ENCODE peak calls at places on chromosomes 13 and 19, in nine cellular contexts. V, H, R, Y, O, I, A, Q and E are unnamed samples.

GRCh38 chr13:74061939-74062595 is 72.1 kb downstream of the KLF12 start:
- DNase-seq in V (no peak), H (no peak), R (peak; percentile 78), Y (peak; percentile 23), O (peak; percentile 30), I (no peak), A (peak; percentile 42), Q (peak; percentile 47), E (peak; percentile 19)

GRCh38 chr19:46571495-46571894 is 29.6 kb upstream of the CALM3 start:
- DNase-seq in V (peak; percentile 79), H (peak; percentile 92), R (peak; percentile 11), Y (no peak), O (no peak), I (peak; percentile 27), A (no peak), Q (no peak), E (no peak)

GRCh38 chr13:23867027-23867491 is 22.1 kb downstream of the MIPEP start:
- DNase-seq in V (no peak), H (peak; percentile 68), R (no peak), Y (no peak), O (no peak), I (peak; percentile 22), A (no peak), Q (peak; percentile 85), E (no peak)

GRCh38 chr19:29401712-29402421 is 123.9 kb upstream of the VSTM2B start:
- DNase-seq in V (no peak), H (no peak), R (no peak), Y (no peak), O (no peak), I (no peak), A (no peak), Q (no peak), E (no peak)

GRCh38 chr13:36950330-36950729 is 30.3 kb upstream of the SMAD9 start:
- DNase-seq in V (no peak), H (no peak), R (no peak), Y (no peak), O (no peak), I (no peak), A (no peak), Q (no peak), E (no peak)

GRCh38 chr19:6226012-6226411 is 53.8 kb downstream of the MLLT1 start:
- DNase-seq in V (no peak), H (no peak), R (no peak), Y (no peak), O (no peak), I (no peak), A (no peak), Q (no peak), E (no peak)

GRCh38 chr13:94333131-94333820 is 146.2 kb downstream of the DCT start:
- DNase-seq in V (no peak), H (no peak), R (no peak), Y (no peak), O (no peak), I (no peak), A (no peak), Q (peak; percentile 43), E (no peak)

GRCh38 chr19:17105548-17105947 is 30.0 kb downstream of the MYO9B start:
- DNase-seq in V (no peak), H (no peak), R (peak; percentile 66), Y (no peak), O (no peak), I (no peak), A (peak; percentile 71), Q (no peak), E (peak; percentile 73)

GRCh38 chr19:5005096-5005495 is 36.2 kb downstream of the KDM4B start:
- DNase-seq in V (no peak), H (no peak), R (no peak), Y (no peak), O (no peak), I (no peak), A (no peak), Q (no peak), E (no peak)

GRCh38 chr19:8085606-8086464 is 33.3 kb downstream of the CCL25 start:
- DNase-seq in V (peak; percentile 66), H (peak; percentile 49), R (no peak), Y (no peak), O (no peak), I (no peak), A (no peak), Q (no peak), E (no peak)

GRCh38 chr13:77836423-77836822 is 82.2 kb downstream of the EDNRB start:
- DNase-seq in V (no peak), H (no peak), R (no peak), Y (no peak), O (no peak), I (no peak), A (no peak), Q (peak; percentile 44), E (no peak)

GRCh38 chr19:7944177-7944761 is 803 bp upstream of the TIMM44 start:
- DNase-seq in V (peak; percentile 76), H (peak; percentile 95), R (peak; percentile 94), Y (peak; percentile 65), O (peak; percentile 87), I (peak; percentile 87), A (peak; percentile 84), Q (peak; percentile 89), E (peak; percentile 84)

GRCh38 chr13:109622006-109622405 is 164.4 kb downstream of the IRS2 start:
- DNase-seq in V (no peak), H (no peak), R (no peak), Y (no peak), O (no peak), I (no peak), A (no peak), Q (no peak), E (no peak)

DNA sequence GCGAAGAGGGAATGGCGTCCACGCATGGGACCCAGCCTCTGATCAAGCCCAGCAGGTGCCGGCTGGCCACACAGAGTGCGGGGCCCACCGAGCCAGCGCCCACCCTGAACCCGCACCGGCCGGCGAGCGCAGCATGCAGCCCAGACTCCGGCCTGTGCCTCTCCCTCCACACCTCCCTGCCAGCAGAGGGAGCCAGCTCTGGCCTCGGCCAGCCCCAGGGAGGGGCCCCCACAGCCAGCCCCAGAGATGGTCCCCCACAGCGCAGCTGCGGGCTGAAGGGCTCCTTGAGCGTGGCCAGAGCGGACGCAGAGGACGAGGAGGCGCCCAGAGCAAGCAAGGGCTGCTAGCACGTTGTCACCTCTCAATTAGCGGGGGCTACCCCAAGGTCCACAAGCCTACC is 904.5 kb downstream of the SLITRK6 start:
- DNase-seq in V (no peak), H (peak; percentile 52), R (no peak), Y (no peak), O (no peak), I (no peak), A (no peak), Q (no peak), E (no peak)
- TF ChIP-seq CTCF in V (no peak), H (peak; percentile 19), R (peak; percentile 42), Y (no peak), O (no peak), I (no peak), A (no peak), Q (no peak), E (no peak)

DNA sequence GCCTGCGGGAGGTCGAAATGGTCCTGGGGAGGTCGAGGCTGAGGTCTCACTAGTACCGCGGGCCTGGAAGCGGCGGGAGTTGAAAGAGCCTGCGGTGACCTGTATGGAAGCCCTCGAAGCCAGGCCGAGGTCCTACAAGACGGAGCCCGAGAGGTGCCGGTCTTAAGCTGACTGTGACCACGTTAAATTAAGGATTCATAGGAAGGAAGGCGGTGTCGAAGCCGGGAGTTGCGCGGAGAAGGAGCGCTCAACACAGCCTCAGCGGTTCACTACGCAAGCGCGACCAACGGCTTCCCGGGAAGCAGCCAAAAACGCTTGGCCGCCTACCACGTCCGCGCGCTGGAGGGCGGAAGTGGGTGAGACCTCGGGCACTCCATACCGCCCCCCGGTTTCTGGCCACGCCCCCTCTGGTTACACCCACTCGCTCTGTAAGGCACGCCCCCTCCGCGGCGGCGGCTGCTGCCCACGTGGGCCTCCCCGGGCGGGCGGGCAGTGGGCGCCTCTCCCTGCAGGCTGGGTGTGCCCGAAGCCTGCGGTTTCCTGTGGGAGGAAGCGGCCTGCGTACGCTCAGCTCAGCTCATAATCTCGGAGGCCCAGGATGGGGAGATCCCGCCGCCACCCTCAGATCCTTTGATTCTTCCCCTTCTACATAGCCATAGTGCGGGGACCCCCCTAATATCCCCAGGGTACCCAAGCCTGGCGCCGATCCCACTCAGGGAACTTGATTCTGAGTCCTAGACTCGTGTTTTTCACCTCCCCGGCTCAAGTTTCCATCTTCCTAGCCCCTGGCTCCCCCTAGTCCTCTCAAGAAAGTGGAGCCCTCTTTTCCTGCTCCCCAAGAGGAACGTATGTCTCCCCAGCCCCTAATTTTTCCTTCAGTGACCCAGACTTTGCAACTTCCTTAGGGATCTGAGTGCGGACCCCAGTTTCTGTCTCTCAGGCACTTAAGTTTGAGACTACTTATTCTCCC is 3.4 kb upstream of the EMP3 start:
- DNase-seq in V (peak; percentile 94), H (peak; percentile 98), R (peak; percentile 98), Y (peak; percentile 86), O (peak; percentile 100), I (peak; percentile 98), A (peak; percentile 96), Q (peak; percentile 98), E (peak; percentile 95)
- TF ChIP-seq CTCF in V (no peak), H (peak; percentile 43), R (no peak), Y (no peak), O (no peak), I (peak; percentile 8), A (no peak), Q (peak; percentile 15), E (no peak)

DNA sequence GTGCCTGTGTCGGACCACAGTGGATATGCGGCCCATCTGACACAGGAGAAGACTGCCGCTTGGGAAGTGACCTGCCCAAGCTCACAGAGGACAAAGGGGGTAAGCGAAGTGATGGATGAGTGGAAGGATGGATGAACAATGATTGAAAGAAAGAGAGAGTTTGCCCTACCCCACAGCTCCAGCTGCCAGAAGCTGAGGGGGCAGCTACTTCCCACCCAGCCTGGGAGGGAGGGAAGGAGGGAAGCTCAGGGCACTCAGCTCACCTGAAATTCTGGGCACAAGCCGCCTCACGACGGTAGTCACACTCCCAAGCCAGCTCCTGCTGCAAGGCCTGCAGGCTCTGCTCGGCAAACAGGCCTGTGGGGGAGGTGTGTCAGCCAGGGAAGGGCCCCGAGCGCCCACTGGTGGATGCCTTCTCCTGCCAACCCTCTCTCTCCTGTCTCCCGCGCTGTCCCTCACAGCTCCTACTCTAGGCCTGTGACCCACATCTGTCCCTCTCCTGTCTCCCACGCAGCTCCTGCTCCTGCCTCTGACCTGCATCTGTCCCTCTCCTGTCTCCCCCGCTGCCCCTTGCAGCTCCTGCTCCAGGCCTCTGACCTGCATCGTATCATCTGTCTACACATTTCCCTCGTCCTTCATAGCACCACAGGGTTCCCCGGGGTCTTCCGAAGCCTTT is 12.0 kb upstream of the NUMBL start:
- DNase-seq in V (peak; percentile 82), H (peak; percentile 92), R (no peak), Y (no peak), O (no peak), I (peak; percentile 87), A (no peak), Q (no peak), E (no peak)
- TF ChIP-seq CTCF in V (peak; percentile 69), H (peak; percentile 81), R (no peak), Y (peak; percentile 59), O (no peak), I (peak; percentile 23), A (no peak), Q (peak; percentile 51), E (no peak)

DNA sequence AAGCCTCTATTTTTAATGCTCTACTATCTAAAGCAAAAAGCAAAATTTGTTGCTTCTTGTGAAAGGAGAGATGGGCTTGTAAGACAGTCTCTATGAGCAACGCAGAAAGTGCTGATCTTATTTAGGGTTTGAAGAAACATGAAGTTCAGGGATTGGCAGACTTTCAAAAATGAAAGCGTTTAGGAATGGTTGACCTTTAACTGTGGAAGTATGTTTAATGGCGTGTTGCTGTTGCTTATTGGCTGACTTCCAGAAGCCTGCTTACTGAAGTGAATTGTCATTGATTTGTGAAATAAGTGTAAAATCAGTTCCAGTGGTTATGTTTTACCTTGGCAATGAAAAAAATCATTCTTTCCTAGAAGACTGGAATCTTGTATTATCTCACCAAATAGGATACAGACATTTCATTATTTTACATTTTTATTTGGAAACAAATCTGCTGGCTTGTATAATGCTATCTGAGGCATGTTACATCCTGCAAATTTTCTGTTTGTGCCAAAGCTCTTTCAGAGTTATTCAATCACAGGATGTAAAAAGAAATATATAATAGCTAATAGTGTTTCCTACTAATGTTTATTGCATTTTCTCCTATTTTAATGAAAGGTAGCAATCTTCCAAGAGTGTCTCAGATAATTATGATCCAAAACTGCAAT is 221.3 kb upstream of the SLITRK6 start:
- DNase-seq in V (no peak), H (no peak), R (no peak), Y (no peak), O (no peak), I (no peak), A (no peak), Q (peak; percentile 41), E (no peak)
- TF ChIP-seq CTCF in V (no peak), H (no peak), R (no peak), Y (no peak), O (no peak), I (no peak), A (no peak), Q (no peak), E (no peak)